ENCODE peak calls at places on chromosome 12, in four cellular contexts. E is left lung, N is AG09309, P is fibroblast of mammary gland. U is an unnamed sample.

GRCh38 chr12:124862768-124863408 is 776 bp downstream of the SCARB1 start:
- DNase-seq in N (no peak), P (peak; percentile 27), E (no peak), U (peak; percentile 6)

GRCh38 chr12:53217049-53217929 is 10.2 kb upstream of the ITGB7 start:
- DNase-seq in N (no peak), P (peak; percentile 50), E (peak; percentile 93), U (peak; percentile 72)

GRCh38 chr12:88934163-88934747 is 354.0 kb upstream of the KITLG start:
- DNase-seq in P (peak; percentile 68), E (no peak), N (no peak), U (peak; percentile 33)

GRCh38 chr12:116538076-116538591 is 21.0 kb upstream of the MAP1LC3B2 start:
- DNase-seq in P (no peak), E (no peak), N (no peak), U (no peak)

GRCh38 chr12:47992776-47993175 is 11.5 kb downstream of the COL2A1 start:
- DNase-seq in P (no peak), E (no peak), N (no peak), U (no peak)

GRCh38 chr12:131603106-131604033 is 107.5 kb upstream of the SFSWAP start:
- DNase-seq in N (no peak), P (no peak), E (no peak), U (no peak)

GRCh38 chr12:124509676-124510300 is 57.6 kb downstream of the NCOR2 start:
- DNase-seq in E (no peak), N (no peak), P (peak; percentile 73), U (peak; percentile 86)

GRCh38 chr12:96255077-96255476 is 60.9 kb downstream of the ELK3 start:
- DNase-seq in E (no peak), P (peak; percentile 87), N (no peak), U (peak; percentile 77)

GRCh38 chr12:57940052-57940914 is 1.1 kb upstream of the ATP23 start:
- DNase-seq in N (no peak), P (no peak), E (no peak), U (no peak)

GRCh38 chr12:96617178-96617577 is 127.8 kb downstream of the CFAP54 start:
- DNase-seq in N (no peak), P (no peak), E (no peak), U (no peak)

GRCh38 chr12:3453947-3454675 is 36.9 kb upstream of the PRMT8 start:
- DNase-seq in N (peak; percentile 31), P (peak; percentile 60), E (no peak), U (peak; percentile 26)

GRCh38 chr12:124694846-124695497 is 127.6 kb upstream of the NCOR2 start:
- DNase-seq in N (no peak), E (no peak), P (peak; percentile 89), U (peak; percentile 85)

GRCh38 chr12:97984951-97985350 is 522.3 kb downstream of the RMST start:
- DNase-seq in P (no peak), N (no peak), E (no peak), U (no peak)

GRCh38 chr12:94185801-94186200 is 37.4 kb downstream of the PLXNC1 start:
- DNase-seq in N (no peak), E (no peak), P (no peak), U (no peak)

GRCh38 chr12:33322519-33322918 is 117.1 kb downstream of the SYT10 start:
- DNase-seq in E (no peak), P (no peak), N (no peak), U (no peak)

GRCh38 chr12:15732341-15733061 is 56.7 kb downstream of the EPS8 start:
- DNase-seq in N (no peak), E (no peak), P (peak; percentile 87), U (peak; percentile 67)

GRCh38 chr12:27245039-27245438 is 953 bp downstream of the STK38L start:
- DNase-seq in E (no peak), N (no peak), P (no peak), U (no peak)

GRCh38 chr12:27243006-27243405 is 1.1 kb upstream of the STK38L start:
- DNase-seq in N (no peak), P (no peak), E (no peak), U (no peak)

GRCh38 chr12:27244680-27245005 is 557 bp downstream of the STK38L start:
- DNase-seq in P (peak; percentile 68), N (no peak), E (no peak), U (peak; percentile 55)

GRCh38 chr12:27246141-27246540 is 2.1 kb downstream of the STK38L start:
- DNase-seq in P (no peak), N (no peak), E (no peak), U (no peak)

DNA sequence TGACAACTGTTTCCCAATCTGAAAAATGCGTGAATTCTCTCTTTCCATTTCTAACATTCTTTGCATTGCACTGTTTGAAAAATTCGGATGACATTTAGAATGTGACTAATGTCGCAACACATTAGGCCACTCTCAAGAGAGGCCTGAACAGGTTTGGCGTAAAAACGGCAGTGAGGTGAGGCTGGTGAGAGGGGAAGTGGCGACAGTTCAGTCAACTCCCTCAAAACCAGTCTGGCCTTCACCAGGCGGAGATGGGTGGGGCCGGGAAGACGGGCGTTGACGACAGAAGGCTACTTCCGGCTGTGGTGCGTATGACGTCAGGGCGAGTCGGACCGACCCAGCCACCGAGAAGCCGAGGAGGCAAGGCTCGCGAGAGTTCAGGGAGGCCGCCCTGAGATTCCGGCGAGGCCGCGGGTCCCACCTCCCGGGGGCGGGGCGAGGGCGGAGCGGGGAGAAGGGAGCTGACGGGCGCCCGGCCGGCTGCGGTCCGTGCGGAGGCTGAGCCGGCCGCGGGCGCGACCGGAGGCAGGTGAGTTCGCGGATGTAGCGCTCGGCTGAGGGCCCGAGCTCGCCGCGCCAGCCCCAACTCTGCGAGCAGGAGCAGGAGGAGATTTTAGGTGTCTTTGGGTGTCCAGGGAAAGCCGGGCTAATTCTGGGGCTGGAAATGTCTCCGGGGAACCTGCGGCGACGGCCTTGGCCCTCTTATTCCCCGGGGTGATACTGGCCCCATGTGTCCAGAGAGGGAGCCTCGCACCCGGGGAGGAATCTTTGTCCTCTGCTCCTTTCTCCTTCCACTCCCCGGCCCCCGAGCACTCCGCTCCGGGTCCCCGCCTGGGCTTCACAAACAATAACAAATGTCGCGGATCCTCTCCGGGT is at the start of gene STK38L:
- DNase-seq in P (peak; percentile 95), N (peak; percentile 66), E (peak; percentile 100), U (peak; percentile 93)
- TF ChIP-seq CTCF in P (peak; percentile 6), N (peak; percentile 54), E (no peak), U (peak; percentile 41)

GRCh38 chr12:1531654-1532366 is 62.6 kb downstream of the FBXL14 start:
- DNase-seq in E (no peak), P (no peak), N (no peak), U (no peak)

GRCh38 chr12:1532367-1532752 is 62.0 kb downstream of the FBXL14 start:
- DNase-seq in E (no peak), P (no peak), N (no peak), U (no peak)

GRCh38 chr12:1532796-1533195 is 61.6 kb downstream of the FBXL14 start:
- DNase-seq in P (no peak), E (no peak), N (no peak), U (peak; percentile 34)

GRCh38 chr12:1533602-1534304 is 60.6 kb downstream of the FBXL14 start:
- DNase-seq in P (peak; percentile 44), E (no peak), N (no peak), U (no peak)

DNA sequence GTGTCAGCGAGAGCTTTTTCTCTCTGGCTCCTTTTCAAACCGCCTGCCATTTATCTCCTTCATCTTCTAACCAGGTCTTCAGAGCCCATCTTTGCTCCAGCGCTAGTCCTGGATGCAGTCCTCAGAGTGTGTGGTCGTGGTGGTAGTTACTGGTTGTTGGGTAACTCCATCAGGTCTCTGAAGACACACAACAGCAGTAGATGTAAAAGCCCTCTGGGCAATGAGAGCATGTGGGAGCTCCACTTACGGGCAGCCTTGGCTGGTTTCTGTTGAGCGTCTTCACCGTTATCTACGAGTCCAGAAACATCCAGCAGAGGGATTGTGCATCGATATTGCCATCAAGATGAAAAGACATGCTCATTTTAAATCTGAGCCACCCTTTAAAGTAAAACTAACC is 61.2 kb downstream of the FBXL14 start:
- DNase-seq in P (peak; percentile 35), E (no peak), N (no peak), U (peak; percentile 56)
- H3K4me3 ChIP-seq in P (peak overlapping the region; percentile 79), E (no peak overlapping the region), N (peak overlapping the region; percentile 15), U (peak overlapping the region; percentile 75)

GRCh38 chr12:92144631-92145480 is 790 bp downstream of the BTG1 start:
- DNase-seq in E (peak; percentile 88), P (peak; percentile 65), N (no peak), U (peak; percentile 55)
- TF ChIP-seq CTCF in E (no peak), P (no peak), N (no peak), U (no peak)

DNA sequence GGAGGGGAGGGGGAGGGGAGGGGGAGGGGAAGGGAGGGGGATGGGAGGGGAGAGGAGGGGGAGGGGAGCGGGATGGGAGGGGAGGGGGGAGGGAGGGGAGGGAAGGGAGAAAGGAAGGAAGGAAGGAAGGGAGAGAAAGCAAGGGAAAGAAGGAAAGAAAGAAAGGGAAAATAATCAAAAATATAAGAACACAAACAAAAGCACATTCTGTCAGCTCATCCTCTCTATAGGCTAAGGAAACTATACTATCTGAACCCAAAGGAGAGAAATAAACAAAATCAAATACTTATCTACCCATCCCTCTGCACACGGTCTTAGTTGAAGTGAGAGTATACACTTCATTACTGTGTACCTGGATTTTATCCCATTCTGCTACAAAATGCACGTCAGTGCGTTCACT is 26.9 kb downstream of the MANSC1 start:
- DNase-seq in E (no peak), P (no peak), N (no peak), U (no peak)
- H3K4me3 ChIP-seq in E (no peak overlapping the region), P (no peak overlapping the region), N (no peak overlapping the region), U (no peak overlapping the region)

DNA sequence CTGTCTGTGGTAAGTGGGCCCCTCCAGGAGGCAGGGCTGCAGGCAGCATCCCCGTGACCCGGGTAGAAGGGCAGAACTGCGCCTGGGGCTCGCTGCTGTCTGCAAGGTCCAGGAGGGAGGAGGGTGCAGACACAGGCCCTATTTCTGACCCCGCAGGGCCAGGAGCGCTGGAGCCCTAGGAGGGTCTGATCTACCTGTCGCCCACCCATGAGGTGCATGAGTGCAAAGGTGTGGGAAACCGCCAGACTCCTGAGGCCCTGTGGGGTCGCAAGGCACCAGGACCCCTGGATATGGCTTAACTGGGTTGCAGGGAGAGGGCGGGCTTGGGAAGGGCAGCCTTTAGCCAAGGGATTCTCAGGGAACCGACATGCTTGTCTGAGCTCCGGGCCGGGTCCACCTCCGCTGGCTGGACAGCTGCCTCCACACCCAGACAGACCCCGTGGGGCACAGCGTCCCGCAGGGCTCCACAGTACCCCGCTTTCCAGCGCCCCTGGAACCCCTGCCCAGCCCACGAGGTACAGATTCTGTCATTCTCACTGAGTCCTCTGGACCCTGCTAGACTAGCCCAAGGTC is 72.9 kb upstream of the TSPAN11 start:
- DNase-seq in P (no peak), E (peak; percentile 79), N (no peak), U (no peak)
- TF ChIP-seq CTCF in P (no peak), E (no peak), N (no peak), U (no peak)

GRCh38 chr12:8665729-8666128 is 3.1 kb upstream of the MFAP5 start:
- DNase-seq in E (no peak), N (peak; percentile 60), P (no peak), U (peak; percentile 69)

GRCh38 chr12:8661016-8661415 is 1.6 kb downstream of the MFAP5 start:
- DNase-seq in N (no peak), P (peak; percentile 19), E (no peak), U (peak; percentile 23)

GRCh38 chr12:8661751-8662150 is 875 bp downstream of the MFAP5 start:
- DNase-seq in N (no peak), E (no peak), P (no peak), U (peak; percentile 40)

GRCh38 chr12:8664228-8664963 is 1.8 kb upstream of the MFAP5 start:
- DNase-seq in E (no peak), P (peak; percentile 49), N (no peak), U (peak; percentile 16)

DNA sequence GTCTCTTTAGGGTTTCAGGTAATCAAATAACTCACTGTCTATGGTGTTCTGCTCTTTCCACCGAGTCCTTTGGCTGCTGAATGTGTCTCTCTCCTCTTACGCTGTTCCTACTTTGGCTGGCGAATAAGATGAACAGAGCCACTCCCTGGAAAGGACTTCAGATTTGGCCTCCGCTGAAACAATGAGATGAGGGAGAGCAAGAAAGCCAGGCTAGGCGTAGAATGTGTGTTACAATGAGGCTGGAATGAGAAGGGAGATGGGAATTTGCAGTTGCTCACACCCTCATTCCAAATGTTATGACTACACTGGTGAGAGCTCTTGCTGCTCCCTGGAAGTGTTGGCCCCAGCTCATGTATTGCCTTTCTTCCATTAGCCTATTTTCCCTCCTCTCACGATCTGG is at the start of gene MFAP5:
- DNase-seq in P (peak; percentile 76), E (no peak), N (peak; percentile 85), U (peak; percentile 92)
- H3K4me3 ChIP-seq in P (peak within 1 kb of the TSS; percentile 19), E (no peak within 1 kb of the TSS), N (peak within 1 kb of the TSS; percentile 57), U (peak within 1 kb of the TSS; percentile 61)